ENCODE peak calls at places on chromosome 21, in eight cellular contexts. V is T-cell; D is nephron progenitor cell; G is stimulated activated CD8-positive, alpha-beta memory T cell treated with anti-CD3 and anti-CD28 coated beads, Interleukin-7, amount 100 ng/mL, for 24 hours; B is stromal cell of bone marrow; E is neural crest cell; P is RCC 7860; N is spleen. U is an unnamed sample.
A peak's percentile ranks its signal among the peaks of the same experiment; 100 is the strongest.

GRCh38 chr21:45436371-45437040 is 31.5 kb downstream of the COL18A1 start:
- DNase-seq in V (no peak), D (no peak), G (no peak), B (no peak), E (no peak), P (no peak), N (no peak), U (no peak)

GRCh38 chr21:45073301-45074047 is 906 bp upstream of the ADARB1 start:
- DNase-seq in V (no peak), D (peak; percentile 61), G (no peak), B (no peak), E (peak; percentile 25), P (no peak), N (peak; percentile 86), U (no peak)

GRCh38 chr21:28684351-28684750 is 308.3 kb downstream of the LTN1 start:
- DNase-seq in V (no peak), D (no peak), G (no peak), B (no peak), E (no peak), P (no peak), N (no peak), U (no peak)

GRCh38 chr21:33901421-33902288 is 13.9 kb downstream of the ATP5PO start:
- DNase-seq in V (peak; percentile 29), D (peak; percentile 41), G (no peak), B (peak; percentile 31), E (peak; percentile 43), P (peak; percentile 20), N (no peak), U (no peak)

GRCh38 chr21:44887126-44887806 is 13.8 kb upstream of the PTTG1IP start:
- DNase-seq in V (no peak), D (no peak), G (no peak), B (no peak), E (no peak), P (no peak), N (peak; percentile 61), U (no peak)

GRCh38 chr21:35239811-35240219 is 190.7 kb upstream of the RUNX1 start:
- DNase-seq in V (no peak), D (peak; percentile 43), G (no peak), B (no peak), E (peak; percentile 24), P (no peak), N (no peak), U (no peak)

GRCh38 chr21:42627527-42628289 is 25.7 kb upstream of the PDE9A start:
- DNase-seq in V (no peak), D (no peak), G (no peak), B (no peak), E (no peak), P (no peak), N (peak; percentile 33), U (no peak)

GRCh38 chr21:44267655-44268142 is 6.0 kb upstream of the DNMT3L start:
- DNase-seq in V (no peak), D (no peak), G (no peak), B (no peak), E (no peak), P (no peak), N (peak; percentile 75), U (no peak)

GRCh38 chr21:44737706-44738354 is 26.5 kb upstream of the TSPEAR start:
- DNase-seq in V (no peak), D (no peak), G (no peak), B (no peak), E (no peak), P (no peak), N (no peak), U (no peak)

GRCh38 chr21:17051054-17051453 is 461.8 kb upstream of the CXADR start:
- DNase-seq in V (no peak), D (no peak), G (no peak), B (no peak), E (no peak), P (no peak), N (no peak), U (no peak)

GRCh38 chr21:44986471-44987291 is 46.9 kb downstream of the SLX9 start:
- DNase-seq in V (no peak), D (no peak), G (no peak), B (no peak), E (no peak), P (no peak), N (peak; percentile 70), U (no peak)

GRCh38 chr21:38614558-38614957 is 116.3 kb upstream of the ERG start:
- DNase-seq in V (no peak), D (no peak), G (no peak), B (no peak), E (no peak), P (no peak), N (no peak), U (no peak)

GRCh38 chr21:32329331-32329730 is 30.7 kb downstream of the MRAP start:
- DNase-seq in V (no peak), D (no peak), G (no peak), B (peak; percentile 65), E (no peak), P (no peak), N (no peak), U (no peak)

GRCh38 chr21:46118871-46119564 is 21.1 kb downstream of the COL6A2 start:
- DNase-seq in V (no peak), D (peak; percentile 2), G (no peak), B (no peak), E (no peak), P (no peak), N (peak; percentile 59), U (no peak)

GRCh38 chr21:38679531-38679930 is 126.2 kb upstream of the ETS2 start:
- DNase-seq in V (no peak), D (no peak), G (no peak), B (peak; percentile 57), E (no peak), P (peak; percentile 65), N (no peak), U (no peak)

GRCh38 chr21:36706951-36707762 is 8.2 kb downstream of the SIM2 start:
- DNase-seq in V (no peak), D (no peak), G (no peak), B (no peak), E (no peak), P (no peak), N (no peak), U (no peak)

GRCh38 chr21:36859744-36860501 is 106.5 kb downstream of the HLCS start:
- DNase-seq in V (no peak), D (peak; percentile 52), G (no peak), B (no peak), E (no peak), P (peak; percentile 73), N (peak; percentile 89), U (no peak)

GRCh38 chr21:44517175-44517899 is 22.7 kb downstream of the KRTAP10-1 start:
- DNase-seq in V (no peak), D (peak; percentile 62), G (peak; percentile 7), B (no peak), E (no peak), P (no peak), N (peak; percentile 56), U (no peak)

GRCh38 chr21:18245493-18245967 is 897 bp downstream of the CHODL start:
- DNase-seq in V (no peak), D (peak; percentile 18), G (no peak), B (no peak), E (peak; percentile 8), P (no peak), N (no peak), U (no peak)

GRCh38 chr21:38985423-38986378 is 180.0 kb downstream of the ETS2 start:
- DNase-seq in V (no peak), D (peak; percentile 26), G (peak; percentile 23), B (peak; percentile 89), E (no peak), P (peak; percentile 8), N (no peak), U (peak; percentile 94)

GRCh38 chr21:44259082-44259705 is 2.5 kb downstream of the DNMT3L start:
- DNase-seq in V (no peak), D (no peak), G (no peak), B (no peak), E (no peak), P (no peak), N (peak; percentile 56), U (no peak)

GRCh38 chr21:28944296-28944695 is 48.4 kb downstream of the LTN1 start:
- DNase-seq in V (no peak), D (no peak), G (no peak), B (no peak), E (no peak), P (no peak), N (no peak), U (no peak)

U was measured in T-helper 2 cell.